ENCODE peak calls at places on chromosomes 7 and 10, in seven cellular contexts. A is HepG2; B is T-cell; S is sciatic nerve; V is naive thymus-derived CD4-positive, alpha-beta T cell; N is lung; W is PC-3. K is an unnamed sample.

GRCh38 chr7:14835399-14835798 is 67.2 kb downstream of the DGKB start:
- ATAC-seq in A (no peak), B (no peak), S (no peak), V (no peak), N (no peak), W (no peak), K (no peak)

GRCh38 chr10:90912854-90913479 is 7.9 kb downstream of the ANKRD1 start:
- ATAC-seq in A (no peak), B (no peak), S (no peak), V (no peak), N (no peak), W (no peak), K (no peak)

GRCh38 chr10:18334116-18334867 is 194.1 kb downstream of the CACNB2 start:
- ATAC-seq in A (no peak), B (no peak), S (peak), V (no peak), N (no peak), W (no peak), K (no peak)

GRCh38 chr10:69397972-69398371 is 18.7 kb downstream of the TACR2 start:
- ATAC-seq in A (no peak), B (no peak), S (peak), V (no peak), N (no peak), W (no peak), K (no peak)

GRCh38 chr7:140571537-140572122 is 69.0 kb downstream of the DENND2A start:
- ATAC-seq in A (no peak), B (no peak), S (no peak), V (no peak), N (no peak), W (peak), K (no peak)

GRCh38 chr7:97772034-97772891 is 40.4 kb downstream of the TAC1 start:
- ATAC-seq in A (no peak), B (no peak), S (no peak), V (no peak), N (no peak), W (no peak), K (no peak)

GRCh38 chr7:6615853-6616555 is 594 bp downstream of the ZNF853 start:
- ATAC-seq in A (peak), B (peak), S (peak), V (peak), N (no peak), W (peak), K (peak)

GRCh38 chr7:91050677-91051076 is 213.6 kb upstream of the FZD1 start:
- ATAC-seq in A (no peak), B (no peak), S (peak), V (peak), N (no peak), W (no peak), K (peak)

GRCh38 chr7:4025211-4025610 is 656.9 kb upstream of the FOXK1 start:
- ATAC-seq in A (no peak), B (no peak), S (no peak), V (no peak), N (no peak), W (no peak), K (no peak)

GRCh38 chr10:43206391-43207235 is 60.3 kb downstream of the RASGEF1A start:
- ATAC-seq in A (no peak), B (no peak), S (no peak), V (no peak), N (no peak), W (no peak), K (no peak)

K was measured in activated CD4-positive, CD25-positive, alpha-beta regulatory T cell treated with anti-CD3 and anti-CD28 coated beads, Interleukin-2, amount 50 U/mL, for 24 hours.